ENCODE peak calls at places on chromosomes 5 and 9, in nine cellular contexts. V, G, W, Y, Q, F, X, P and S are unnamed samples.

GRCh38 chr5:33074548-33074947 is 363.4 kb downstream of the NPR3 start:
- DNase-seq in Y (no peak), W (no peak), P (no peak), X (no peak), F (no peak), V (no peak), Q (no peak), G (no peak), S (no peak)

GRCh38 chr9:100417815-100418214 is 9.1 kb upstream of the MSANTD3 start:
- DNase-seq in Q (no peak), P (no peak), F (no peak), G (no peak), W (no peak), X (no peak), V (no peak), Y (no peak), S (no peak)

GRCh38 chr9:134872482-134873231 is 8.0 kb upstream of the FCN2 start:
- DNase-seq in Y (no peak), P (no peak), Q (no peak), V (no peak), W (no peak), X (no peak), F (no peak), G (no peak), S (no peak)

GRCh38 chr9:34558341-34558740 is 31.2 kb downstream of the CNTFR start:
- DNase-seq in V (no peak), W (no peak), G (no peak), X (no peak), Y (no peak), P (no peak), Q (no peak), F (no peak), S (no peak)

GRCh38 chr5:31217441-31217840 is 24.0 kb downstream of the CDH6 start:
- DNase-seq in F (no peak), X (no peak), V (no peak), G (no peak), W (no peak), P (no peak), Y (no peak), Q (no peak), S (no peak)

GRCh38 chr9:91036356-91036755 is 234.7 kb downstream of the SYK start:
- DNase-seq in Q (no peak), P (no peak), V (no peak), W (no peak), G (no peak), Y (no peak), X (no peak), F (no peak), S (no peak)

GRCh38 chr5:87944553-87945320 is 323.9 kb downstream of the TMEM161B start:
- DNase-seq in G (no peak), P (peak), V (peak), W (no peak), F (peak), Y (no peak), X (no peak), Q (no peak), S (no peak)

GRCh38 chr5:38888023-38888422 is 42.2 kb downstream of the OSMR start:
- DNase-seq in V (no peak), W (no peak), Y (no peak), P (no peak), Q (no peak), X (no peak), G (no peak), F (peak), S (no peak)

GRCh38 chr5:134549714-134550113 is 24.2 kb downstream of the JADE2 start:
- DNase-seq in Y (no peak), G (no peak), W (no peak), P (no peak), F (no peak), V (no peak), X (no peak), Q (no peak), S (no peak)

GRCh38 chr5:54296386-54296785 is 14.0 kb downstream of the ARL15 start:
- DNase-seq in W (no peak), Y (no peak), V (no peak), F (no peak), P (peak), X (no peak), G (peak), Q (no peak), S (no peak)

GRCh38 chr9:88460583-88461332 is 72.5 kb downstream of the SPIN1 start:
- DNase-seq in X (no peak), Q (no peak), F (peak), Y (no peak), V (no peak), W (no peak), P (no peak), G (no peak), S (no peak)

GRCh38 chr5:52990531-52990925 is 1.4 kb downstream of the ITGA2 start:
- DNase-seq in F (no peak), P (no peak), G (no peak), Y (no peak), X (no peak), W (no peak), Q (no peak), V (no peak), S (no peak)

GRCh38 chr5:137743031-137743640 is 7.2 kb upstream of the KLHL3 start:
- DNase-seq in X (peak), G (peak), Y (peak), F (peak), P (peak), Q (peak), V (peak), W (no peak), S (no peak)

GRCh38 chr5:2651116-2651515 is 100.4 kb downstream of the IRX2 start:
- DNase-seq in W (no peak), P (no peak), Y (no peak), F (no peak), X (no peak), V (no peak), Q (no peak), G (no peak), S (no peak)

GRCh38 chr5:78050888-78051287 is 243.6 kb downstream of the AP3B1 start:
- DNase-seq in F (no peak), G (no peak), Q (no peak), W (no peak), P (no peak), Y (no peak), X (no peak), V (no peak), S (no peak)

GRCh38 chr9:134662143-134662876 is 20.7 kb downstream of the COL5A1 start:
- DNase-seq in X (peak), Y (no peak), P (no peak), Q (no peak), V (peak), G (no peak), W (no peak), F (no peak), S (peak)

GRCh38 chr9:279674-280073 is 65.0 kb downstream of the DOCK8 start:
- DNase-seq in P (no peak), F (no peak), G (no peak), X (no peak), Q (no peak), W (no peak), V (no peak), Y (no peak), S (no peak)

GRCh38 chr5:67900515-67900914 is 315.0 kb upstream of the PIK3R1 start:
- DNase-seq in Y (no peak), W (no peak), P (no peak), Q (no peak), G (no peak), F (no peak), V (no peak), X (no peak), S (no peak)

GRCh38 chr5:116766470-116766947 is 191.9 kb upstream of the SEMA6A start:
- DNase-seq in W (peak), Q (no peak), P (no peak), X (no peak), G (no peak), V (peak), F (no peak), Y (peak), S (no peak)

GRCh38 chr9:86983260-86984255 is 36.3 kb upstream of the GAS1 start:
- DNase-seq in X (no peak), Y (no peak), P (no peak), Q (no peak), W (no peak), V (no peak), G (peak), F (no peak), S (no peak)

GRCh38 chr9:130977811-130978221 is 31.2 kb upstream of the LAMC3 start:
- DNase-seq in G (no peak), P (no peak), Y (no peak), W (no peak), F (no peak), Q (no peak), X (no peak), V (no peak), S (no peak)

GRCh38 chr5:102152906-102153787 is 142.9 kb downstream of the SLCO4C1 start:
- DNase-seq in F (peak), W (no peak), P (no peak), V (no peak), G (no peak), Q (no peak), Y (peak), X (peak), S (no peak)

DNA sequence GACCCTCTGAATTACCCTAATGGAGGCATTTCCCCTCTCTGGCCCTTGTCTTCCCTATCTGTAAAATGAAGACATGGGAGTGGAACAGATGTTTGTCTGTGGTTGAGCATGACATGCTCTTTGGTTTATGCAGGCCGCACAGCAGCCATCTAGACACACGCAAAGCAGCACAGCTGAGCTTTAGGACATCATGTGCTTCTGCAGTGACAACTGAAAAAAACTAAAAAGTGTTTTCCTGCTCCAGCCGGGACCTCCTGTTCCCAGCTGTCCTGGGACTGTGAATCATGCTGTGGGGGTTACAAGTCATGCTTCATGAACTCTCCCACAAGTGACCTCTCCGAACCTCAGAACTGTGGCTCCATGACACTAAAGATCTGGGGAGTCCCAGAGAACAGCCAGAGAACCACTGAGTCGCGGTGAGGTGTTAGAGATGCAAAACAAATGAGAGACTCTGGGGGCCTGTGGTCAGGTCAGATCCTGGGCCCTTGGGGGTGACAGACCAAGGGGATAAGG is 1.7 kb downstream of the SMIM3 start:
- DNase-seq in F (no peak), W (no peak), V (peak), X (no peak), Y (peak), Q (no peak), G (no peak), P (peak), S (peak)
- TF ChIP-seq POLR2AphosphoS5 in F (no peak), W (no peak), V (peak), X (no peak), Y (peak), Q (no peak), G (peak), P (peak), S (peak)

DNA sequence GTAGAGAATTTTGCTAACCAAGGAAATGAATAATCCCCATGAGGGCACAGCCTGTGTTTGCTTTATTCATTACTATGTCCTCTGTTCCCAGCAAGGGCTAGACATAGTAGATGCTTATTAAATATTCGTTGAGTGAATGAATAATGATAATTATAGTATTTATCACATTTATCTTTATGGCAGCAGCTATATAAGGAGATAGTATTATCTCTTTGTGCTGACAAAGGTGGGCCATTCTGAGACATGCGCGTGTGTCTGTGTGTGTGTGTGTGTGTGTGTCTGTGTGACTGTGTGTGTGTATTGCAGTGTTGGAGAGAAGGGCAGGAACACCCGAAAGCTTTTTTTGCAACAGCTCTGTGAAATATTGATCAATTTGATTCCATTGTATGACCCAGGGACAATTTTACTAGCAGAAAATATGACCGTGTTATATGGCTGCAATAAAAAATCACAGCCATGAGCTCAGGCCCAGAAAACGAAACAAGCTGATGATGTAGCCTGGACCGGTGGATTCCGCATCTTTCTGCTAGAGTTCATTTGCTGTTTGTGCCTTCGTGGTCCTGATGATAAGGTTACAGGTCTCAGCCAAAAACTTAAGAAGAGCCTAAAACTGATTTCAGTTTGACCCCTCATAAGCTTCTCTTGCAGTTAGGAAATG is 39.8 kb downstream of the ZNF618 start:
- DNase-seq in G (no peak), F (no peak), P (no peak), V (no peak), X (no peak), Y (no peak), W (peak), Q (no peak), S (no peak)
- TF ChIP-seq POLR2AphosphoS5 in G (no peak), F (no peak), P (no peak), V (no peak), X (no peak), Y (no peak), W (no peak), Q (no peak), S (no peak)

GRCh38 chr9:35727676-35728040 is 4.3 kb downstream of the TLN1 start:
- DNase-seq in P (no peak), W (no peak), V (no peak), Q (no peak), Y (no peak), G (no peak), F (no peak), X (no peak), S (no peak)

GRCh38 chr9:35725362-35725761 is 6.6 kb downstream of the TLN1 start:
- DNase-seq in G (no peak), P (no peak), X (no peak), F (peak), Y (no peak), V (peak), W (no peak), Q (no peak), S (no peak)

GRCh38 chr9:35728041-35728971 is 3.7 kb downstream of the TLN1 start:
- DNase-seq in Y (peak), P (peak), F (peak), G (peak), Q (peak), V (peak), X (no peak), W (peak), S (peak)

GRCh38 chr9:35729101-35729500 is 2.9 kb downstream of the TLN1 start:
- DNase-seq in W (no peak), G (no peak), X (no peak), V (no peak), P (no peak), Y (no peak), F (no peak), Q (no peak), S (no peak)

DNA sequence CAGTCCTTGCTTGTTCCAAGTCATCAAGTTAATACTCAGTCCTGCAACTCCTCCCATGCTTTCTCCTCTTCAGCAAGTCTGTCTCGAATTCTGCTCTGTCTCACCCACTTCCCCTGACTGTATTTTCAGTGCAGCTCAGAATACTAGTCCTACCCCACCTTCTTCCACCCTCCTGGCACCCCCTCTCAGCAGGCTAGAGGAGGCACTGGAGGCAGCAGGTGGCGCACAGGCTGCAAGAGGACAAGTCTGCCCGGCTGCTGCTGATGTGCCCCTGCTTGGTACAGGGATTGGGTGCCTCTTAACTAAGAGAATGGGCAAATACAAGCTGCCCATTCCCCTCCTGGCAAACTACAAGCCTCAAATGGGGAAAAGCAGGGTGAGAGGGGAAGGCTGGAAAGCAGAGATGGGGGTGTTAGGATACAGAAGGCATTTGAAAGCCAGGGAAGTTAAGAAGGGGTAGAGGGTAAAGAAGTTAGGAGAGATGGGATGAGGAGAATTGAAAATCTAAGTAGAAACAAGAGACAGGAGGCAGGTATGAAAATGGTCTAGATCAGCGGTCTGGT is 5.0 kb downstream of the TLN1 start:
- DNase-seq in V (peak), F (peak), P (no peak), Y (peak), W (no peak), X (no peak), Q (no peak), G (no peak), S (peak)
- TF ChIP-seq POLR2AphosphoS5 in V (peak), F (no peak), P (no peak), Y (no peak), W (no peak), X (no peak), Q (no peak), G (no peak), S (no peak)

DNA sequence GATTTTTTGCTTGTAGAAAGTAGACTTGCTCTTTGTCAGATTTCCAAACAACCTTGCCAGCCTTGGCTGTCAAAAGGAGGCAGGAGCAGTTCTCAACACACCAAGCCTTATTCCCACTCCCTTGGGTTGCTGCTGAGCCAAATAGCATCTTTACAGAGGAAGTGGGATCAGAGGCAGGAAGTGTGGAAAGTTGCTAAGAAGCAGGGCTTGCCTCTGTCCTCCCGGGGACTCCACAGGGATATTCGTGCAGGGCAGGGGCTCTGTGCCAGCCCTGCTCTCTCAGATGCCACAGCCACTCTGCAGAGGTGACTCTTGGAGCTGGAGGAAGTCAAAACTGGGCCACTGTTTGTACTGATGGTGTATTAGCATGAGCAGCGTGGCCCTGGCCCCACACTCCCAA is 24.3 kb downstream of the PTPDC1 start:
- DNase-seq in X (no peak), V (no peak), F (peak), Y (no peak), P (no peak), Q (no peak), G (no peak), W (no peak), S (no peak)
- TF ChIP-seq POLR2AphosphoS5 in X (no peak), V (no peak), F (no peak), Y (no peak), P (no peak), Q (no peak), G (no peak), W (no peak), S (no peak)

GRCh38 chr9:121371495-121371911 is 1.5 kb upstream of the STOM start:
- DNase-seq in G (no peak), P (no peak), X (peak), Q (no peak), Y (no peak), F (no peak), V (no peak), W (no peak), S (no peak)

GRCh38 chr9:121369595-121370265 is at the start of gene STOM:
- DNase-seq in Y (peak), P (peak), F (peak), V (peak), Q (no peak), X (peak), W (peak), G (peak), S (peak)

GRCh38 chr9:121373401-121373769 is 3.3 kb upstream of the STOM start:
- DNase-seq in V (no peak), X (no peak), F (no peak), Y (no peak), W (no peak), P (no peak), Q (no peak), G (no peak), S (no peak)

GRCh38 chr9:121372239-121372562 is 2.2 kb upstream of the STOM start:
- DNase-seq in G (no peak), X (no peak), P (no peak), Q (no peak), W (no peak), V (no peak), F (no peak), Y (no peak), S (no peak)

DNA sequence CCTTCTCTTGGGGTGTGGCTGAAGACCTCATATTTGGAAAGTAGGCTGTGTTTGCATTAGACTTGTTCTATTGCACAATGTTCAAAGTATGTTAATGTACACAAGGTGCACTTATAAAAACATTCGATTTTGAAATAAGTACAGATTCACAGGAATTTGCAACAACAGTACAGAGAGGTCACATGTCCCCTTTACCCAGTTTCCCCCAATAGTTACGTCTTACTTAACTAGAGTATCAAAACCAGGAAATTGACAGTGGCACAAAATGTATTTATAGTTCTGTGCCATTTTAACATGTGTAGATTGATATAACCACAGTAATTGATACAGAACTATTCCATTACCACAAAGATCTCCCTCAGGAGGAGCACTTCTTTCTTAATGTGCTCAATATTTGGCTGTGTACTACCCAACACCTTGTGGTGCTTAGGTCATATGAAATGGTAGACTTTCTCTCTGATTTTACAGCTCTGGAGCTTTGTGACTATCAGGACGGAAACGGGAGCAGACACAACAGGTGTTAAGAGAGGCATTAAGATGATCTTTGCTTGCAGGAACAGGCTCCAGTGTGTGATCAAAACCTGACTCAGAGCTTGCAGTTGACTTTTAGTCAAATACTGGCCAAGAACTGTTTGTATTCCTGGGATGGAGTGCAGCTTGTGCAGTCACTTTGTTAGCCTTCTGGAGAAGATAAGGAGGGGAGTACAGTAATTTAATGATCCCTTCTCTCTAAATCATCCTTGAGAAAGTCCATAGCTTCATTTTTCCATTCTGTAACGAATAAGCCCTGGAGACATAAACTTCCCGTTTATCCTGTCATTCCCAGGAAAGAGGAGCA is 2.7 kb upstream of the STOM start:
- DNase-seq in Y (no peak), Q (no peak), V (peak), X (no peak), G (peak), F (no peak), W (no peak), P (peak), S (no peak)
- TF ChIP-seq POLR2AphosphoS5 in Y (no peak), Q (no peak), V (peak), X (no peak), G (peak), F (no peak), W (peak), P (peak), S (peak)

DNA sequence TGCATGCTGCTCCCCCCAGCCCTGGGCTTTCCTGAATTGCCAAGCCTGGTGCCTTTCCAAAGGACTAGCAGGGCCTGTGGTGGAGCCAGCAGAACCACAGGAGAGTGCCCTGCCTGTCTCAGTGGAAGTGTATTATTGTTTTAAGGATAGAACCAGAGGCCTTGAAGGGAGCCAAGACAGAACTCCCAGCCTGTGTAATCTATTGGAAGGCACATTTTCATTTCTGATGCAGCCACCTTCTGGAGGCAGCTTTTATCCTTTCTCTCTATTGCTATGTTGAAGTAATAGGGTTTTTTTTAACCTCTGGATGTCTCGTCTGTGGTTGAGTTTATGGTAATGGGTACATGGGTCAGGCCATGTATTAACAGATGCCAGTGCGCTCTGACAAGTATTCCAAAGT is 29.3 kb downstream of the RNF44 start:
- DNase-seq in F (no peak), Y (no peak), V (no peak), X (no peak), P (no peak), G (no peak), W (no peak), Q (no peak), S (no peak)
- TF ChIP-seq POLR2AphosphoS5 in F (no peak), Y (no peak), V (no peak), X (no peak), P (no peak), G (no peak), W (no peak), Q (no peak), S (no peak)